ENCODE peak calls at places on chromosomes 16 and 17, in six cellular contexts. L, F, Q, I, M and E are unnamed samples.

GRCh38 chr16:75305364-75306101 is 54.1 kb upstream of the BCAR1 start:
- DNase-seq in L (no peak), F (peak), Q (no peak), I (peak), M (peak), E (peak)

GRCh38 chr17:28655160-28655559 is 6.5 kb downstream of the SDF2 start:
- DNase-seq in L (no peak), F (no peak), Q (no peak), I (no peak), M (no peak), E (no peak)

GRCh38 chr16:2710711-2711231 is 9.3 kb downstream of the PRSS27 start:
- DNase-seq in L (no peak), F (no peak), Q (no peak), I (peak), M (peak), E (no peak)

GRCh38 chr17:81735181-81736102 is 23.4 kb downstream of the SLC25A10 start:
- DNase-seq in L (no peak), F (peak), Q (no peak), I (no peak), M (no peak), E (no peak)

GRCh38 chr17:61589990-61590389 is 1.0 kb downstream of the NACA2 start:
- DNase-seq in L (no peak), F (no peak), Q (no peak), I (no peak), M (no peak), E (no peak)

GRCh38 chr17:29412780-29413565 is 22.8 kb downstream of the TAOK1 start:
- DNase-seq in L (no peak), F (peak), Q (no peak), I (no peak), M (peak), E (peak)

GRCh38 chr17:8406174-8406573 is 8.5 kb upstream of the RNF222 start:
- DNase-seq in L (no peak), F (no peak), Q (peak), I (no peak), M (no peak), E (no peak)

GRCh38 chr16:81730090-81731051 is 48.7 kb upstream of the PLCG2 start:
- DNase-seq in L (peak), F (peak), Q (no peak), I (peak), M (peak), E (peak)

GRCh38 chr17:77164483-77165030 is 23.8 kb downstream of the SEC14L1 start:
- DNase-seq in L (no peak), F (peak), Q (no peak), I (no peak), M (no peak), E (no peak)

GRCh38 chr16:17451835-17452234 is 18.9 kb downstream of the XYLT1 start:
- DNase-seq in L (no peak), F (no peak), Q (no peak), I (no peak), M (no peak), E (no peak)

GRCh38 chr16:69169051-69169450 is 17.9 kb upstream of the SNTB2 start:
- DNase-seq in L (no peak), F (no peak), Q (no peak), I (no peak), M (no peak), E (no peak)

GRCh38 chr17:16991349-16992009 is 19.6 kb upstream of the TNFRSF13B start:
- DNase-seq in L (peak), F (peak), Q (no peak), I (peak), M (peak), E (no peak)

GRCh38 chr17:78537217-78537860 is 39.9 kb downstream of the DNAH17 start:
- DNase-seq in L (no peak), F (peak), Q (no peak), I (no peak), M (no peak), E (no peak)

GRCh38 chr16:85082553-85083050 is 29.7 kb downstream of the CIBAR2 start:
- DNase-seq in L (peak), F (no peak), Q (no peak), I (peak), M (no peak), E (no peak)

GRCh38 chr16:15961060-15961511 is 11.7 kb downstream of the ABCC1 start:
- DNase-seq in L (no peak), F (no peak), Q (no peak), I (peak), M (peak), E (peak)

GRCh38 chr16:30032083-30032819 is 1.2 kb upstream of the TLCD3B start:
- DNase-seq in L (peak), F (peak), Q (no peak), I (no peak), M (peak), E (peak)

GRCh38 chr16:4067262-4068001 is 48.8 kb downstream of the ADCY9 start:
- DNase-seq in L (no peak), F (no peak), Q (no peak), I (no peak), M (no peak), E (no peak)

GRCh38 chr16:84932691-84933090 is 78.6 kb downstream of the ZDHHC7 start:
- DNase-seq in L (no peak), F (no peak), Q (no peak), I (no peak), M (no peak), E (no peak)

GRCh38 chr17:48478224-48479013 is 48.4 kb upstream of the SKAP1 start:
- DNase-seq in L (no peak), F (no peak), Q (no peak), I (peak), M (no peak), E (no peak)

GRCh38 chr17:13765701-13766100 is 164.0 kb upstream of the HS3ST3A1 start:
- DNase-seq in L (no peak), F (peak), Q (peak), I (no peak), M (no peak), E (no peak)

GRCh38 chr17:8151641-8152111 is 528 bp downstream of the PER1 start:
- DNase-seq in L (no peak), F (peak), Q (peak), I (peak), M (peak), E (peak)

GRCh38 chr17:77374170-77374936 is 233.6 kb downstream of the SEC14L1 start:
- DNase-seq in L (peak), F (no peak), Q (peak), I (peak), M (peak), E (peak)

GRCh38 chr17:56175299-56175935 is 22.1 kb downstream of the ANKFN1 start:
- DNase-seq in L (no peak), F (no peak), Q (no peak), I (no peak), M (no peak), E (no peak)

GRCh38 chr17:42667088-42667951 is 8.2 kb downstream of the TUBG2 start:
- DNase-seq in L (no peak), F (peak), Q (no peak), I (no peak), M (peak), E (no peak)

GRCh38 chr16:88616320-88616719 is 22.1 kb upstream of the IL17C start:
- DNase-seq in L (no peak), F (peak), Q (no peak), I (no peak), M (no peak), E (no peak)

GRCh38 chr17:4542003-4542725 is 13.0 kb downstream of the MYBBP1A start:
- DNase-seq in L (no peak), F (no peak), Q (no peak), I (peak), M (no peak), E (no peak)

GRCh38 chr16:80899804-80900592 is 95.6 kb upstream of the CDYL2 start:
- DNase-seq in L (no peak), F (peak), Q (no peak), I (no peak), M (peak), E (peak)

GRCh38 chr16:56662357-56663354 is 4.9 kb downstream of the MT1F start:
- DNase-seq in L (no peak), F (no peak), Q (no peak), I (no peak), M (no peak), E (no peak)

GRCh38 chr17:8079291-8080207 is 8.0 kb downstream of the ALOX12B start:
- DNase-seq in L (peak), F (peak), Q (no peak), I (peak), M (peak), E (no peak)

GRCh38 chr16:85069171-85069570 is 41.6 kb downstream of the KIAA0513 start:
- DNase-seq in L (no peak), F (no peak), Q (no peak), I (no peak), M (no peak), E (no peak)

GRCh38 chr17:2262146-2262587 is 41.4 kb downstream of the SMG6 start:
- DNase-seq in L (no peak), F (peak), Q (no peak), I (no peak), M (peak), E (peak)

GRCh38 chr16:16850274-16850673 is 471.3 kb downstream of the NPIPA7 start:
- DNase-seq in L (no peak), F (no peak), Q (no peak), I (no peak), M (no peak), E (no peak)

GRCh38 chr17:42050360-42051012 is at the start of gene C17orf113:
- DNase-seq in L (peak), F (no peak), Q (no peak), I (peak), M (peak), E (no peak)

GRCh38 chr17:29401237-29401636 is 11.1 kb downstream of the TAOK1 start:
- DNase-seq in L (no peak), F (no peak), Q (no peak), I (no peak), M (no peak), E (no peak)

GRCh38 chr17:50096092-50096491 is 941 bp downstream of the PDK2 start:
- DNase-seq in L (no peak), F (no peak), Q (no peak), I (no peak), M (no peak), E (no peak)

GRCh38 chr17:40312893-40313659 is 4.1 kb downstream of the RARA start:
- DNase-seq in L (peak), F (no peak), Q (no peak), I (no peak), M (no peak), E (no peak)

GRCh38 chr17:46842835-46843234 is 8.5 kb upstream of the WNT9B start:
- DNase-seq in L (no peak), F (no peak), Q (no peak), I (no peak), M (no peak), E (no peak)
- TF ChIP-seq CTCF in L (peak), F (peak), Q (peak), I (peak), M (peak), E (peak)

DNA sequence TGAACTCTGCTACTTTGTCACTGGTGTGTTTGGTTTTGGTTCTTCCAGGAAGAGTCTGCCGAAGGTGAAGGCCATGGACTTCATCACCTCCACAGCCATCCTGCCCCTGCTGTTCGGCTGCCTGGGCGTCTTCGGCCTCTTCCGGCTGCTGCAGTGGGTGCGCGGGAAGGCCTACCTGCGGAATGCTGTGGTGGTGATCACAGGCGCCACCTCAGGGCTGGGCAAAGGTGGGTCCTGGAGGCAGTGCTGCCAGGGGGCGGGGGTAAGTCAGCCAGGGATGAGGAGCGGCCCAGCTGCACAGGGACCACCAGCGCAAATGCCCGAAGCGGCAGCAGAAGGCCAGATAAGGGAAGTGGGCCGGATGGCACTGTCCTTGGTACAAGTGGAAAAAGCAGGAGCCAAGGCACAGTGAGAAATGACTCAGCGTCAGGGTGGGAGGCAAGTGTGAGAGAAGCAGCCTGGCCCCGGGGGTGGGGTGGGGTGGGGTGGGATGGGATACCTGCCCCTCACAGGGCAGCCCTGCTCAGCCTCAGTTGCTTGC is 41.9 kb downstream of the TMEM11 start:
- DNase-seq in L (no peak), F (no peak), Q (no peak), I (no peak), M (no peak), E (no peak)
- TF ChIP-seq CTCF in L (no peak), F (no peak), Q (no peak), I (no peak), M (no peak), E (no peak)

GRCh38 chr17:80124351-80124981 is 22.5 kb downstream of the EIF4A3 start:
- DNase-seq in L (peak), F (peak), Q (no peak), I (no peak), M (no peak), E (no peak)
- TF ChIP-seq CTCF in L (peak), F (peak), Q (peak), I (peak), M (peak), E (peak)

DNA sequence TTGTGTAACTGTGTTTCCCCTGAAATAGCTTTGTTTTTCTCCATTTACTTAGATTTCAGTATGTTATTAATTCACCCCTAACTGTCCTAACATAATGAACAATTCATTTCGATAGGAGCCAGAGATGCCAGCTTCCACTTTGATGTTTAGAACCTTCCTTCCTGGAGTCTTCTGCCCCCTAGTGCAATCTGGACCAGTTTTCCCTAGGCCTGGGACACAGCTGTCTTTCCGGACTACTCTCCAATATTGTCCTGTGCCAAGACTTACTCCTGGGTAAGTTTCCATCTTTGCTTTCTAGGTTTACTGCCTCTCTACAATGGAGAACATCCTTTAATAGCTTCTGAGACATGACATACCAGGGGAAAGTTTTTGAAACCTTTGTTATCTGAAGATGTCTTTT is 12.8 kb downstream of the RECQL5 start:
- DNase-seq in L (no peak), F (no peak), Q (no peak), I (no peak), M (peak), E (no peak)
- TF ChIP-seq CTCF in L (no peak), F (peak), Q (no peak), I (no peak), M (peak), E (no peak)

GRCh38 chr16:68040506-68041288 is 17.6 kb downstream of the DUS2 start:
- DNase-seq in L (peak), F (peak), Q (peak), I (peak), M (peak), E (peak)
- TF ChIP-seq CTCF in L (peak), F (peak), Q (peak), I (peak), M (peak), E (peak)